ENCODE peak calls at places on chromosomes 4 and X, in four cellular contexts. O is Panc1, X is upper lobe of right lung, C is lower lobe of right lung. B is an unnamed sample.

GRCh38 chr4:55186123-55186522 is 60.7 kb upstream of the KDR start:
- DNase-seq in O (no peak), X (no peak), C (no peak), B (no peak)

GRCh38 chr4:40976343-40976742 is 226.6 kb downstream of the NSUN7 start:
- DNase-seq in O (no peak), X (no peak), C (no peak), B (no peak)

GRCh38 chrX:19602866-19603620 is 87.7 kb upstream of the MAP3K15 start:
- DNase-seq in O (no peak), X (no peak), C (no peak), B (no peak)

GRCh38 chrX:139930923-139931645 is 1.8 kb downstream of the ATP11C start:
- DNase-seq in O (no peak), X (peak; percentile 55), C (peak; percentile 37), B (peak; percentile 57)

GRCh38 chrX:107677501-107677901 is 49.2 kb downstream of the PRPS1 start:
- DNase-seq in O (no peak), X (no peak), C (no peak), B (peak; percentile 57)

GRCh38 chr4:119314356-119314755 is 7.6 kb downstream of the FABP2 start:
- DNase-seq in O (no peak), X (no peak), C (no peak), B (no peak)

GRCh38 chr4:52911684-52912294 is 49.7 kb downstream of the RASL11B start:
- DNase-seq in O (peak; percentile 46), X (peak; percentile 78), C (peak; percentile 75), B (peak; percentile 86)

GRCh38 chrX:39855748-39856129 is 242.0 kb downstream of the BCOR start:
- DNase-seq in O (no peak), X (no peak), C (no peak), B (no peak)

GRCh38 chrX:357693-358471 is 28.8 kb downstream of the PPP2R3B start:
- DNase-seq in O (no peak), X (peak; percentile 64), C (peak; percentile 47), B (no peak)

GRCh38 chr4:54929459-54929858 is 195.9 kb downstream of the KDR start:
- DNase-seq in O (no peak), X (no peak), C (no peak), B (no peak)

GRCh38 chrX:50471390-50471789 is 765 bp upstream of the DGKK start:
- DNase-seq in O (no peak), X (no peak), C (no peak), B (peak; percentile 25)

GRCh38 chr4:99651811-99652545 is 5.7 kb downstream of the C4orf54 start:
- DNase-seq in O (no peak), X (peak; percentile 57), C (peak; percentile 44), B (no peak)

GRCh38 chrX:77668391-77669237 is 117.4 kb downstream of the ATRX start:
- DNase-seq in O (peak; percentile 58), X (no peak), C (no peak), B (no peak)

GRCh38 chrX:150478496-150479492 is 89.6 kb upstream of the MTM1 start:
- DNase-seq in O (no peak), X (no peak), C (no peak), B (no peak)

GRCh38 chr4:38751341-38752043 is 31.3 kb downstream of the TLR10 start:
- DNase-seq in O (no peak), X (no peak), C (no peak), B (peak; percentile 29)

GRCh38 chr4:48237996-48238645 is 31.5 kb downstream of the TEC start:
- DNase-seq in O (no peak), X (no peak), C (no peak), B (no peak)

GRCh38 chr4:15003441-15003890 is 1.2 kb downstream of the CPEB2 start:
- DNase-seq in O (no peak), X (peak; percentile 85), C (peak; percentile 79), B (peak; percentile 83)

GRCh38 chr4:8303485-8304281 is 34.1 kb downstream of the HTRA3 start:
- DNase-seq in O (peak; percentile 51), X (no peak), C (no peak), B (no peak)

DNA sequence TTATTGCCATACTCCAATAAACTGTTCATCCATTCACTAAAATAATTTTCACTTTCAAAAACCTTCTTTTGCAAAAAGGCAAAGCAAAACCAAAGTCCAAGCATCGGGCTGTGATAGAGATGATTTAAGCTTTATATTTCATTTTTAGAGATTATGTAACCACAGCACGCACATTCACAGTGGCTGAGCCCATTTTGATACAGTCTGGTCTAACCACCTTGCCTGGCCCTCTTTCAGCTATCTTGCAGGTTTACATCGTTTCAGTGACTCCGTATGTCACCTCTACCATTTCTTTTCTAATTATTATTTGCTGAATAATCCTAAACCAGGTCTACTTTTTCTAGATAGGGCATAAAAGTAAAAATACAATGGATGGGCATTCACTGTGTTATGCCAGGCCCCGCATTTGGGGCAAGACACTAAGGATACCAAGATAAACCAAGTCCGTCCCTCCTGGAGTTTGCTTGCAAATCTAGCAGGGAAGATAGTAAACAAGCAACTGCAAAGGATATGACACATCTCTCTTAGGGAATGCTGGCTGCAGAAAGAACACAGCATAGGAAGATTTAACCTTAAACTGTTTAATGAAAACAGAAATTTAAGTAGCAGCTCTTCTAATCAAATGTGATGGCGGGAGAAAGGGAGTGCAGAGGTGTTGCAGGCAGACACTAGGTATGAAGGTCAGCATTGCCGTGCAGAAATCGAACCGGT is 1.7 kb downstream of the CASP3 start:
- DNase-seq in O (no peak), X (no peak), C (no peak), B (no peak)
- H3K4me1 ChIP-seq in O (peaks cover 12% of the 10 kb centered on the region), X (peaks cover 44% of the 10 kb centered on the region), C (peaks cover 41% of the 10 kb centered on the region), B (peaks cover 7% of the 10 kb centered on the region)

DNA sequence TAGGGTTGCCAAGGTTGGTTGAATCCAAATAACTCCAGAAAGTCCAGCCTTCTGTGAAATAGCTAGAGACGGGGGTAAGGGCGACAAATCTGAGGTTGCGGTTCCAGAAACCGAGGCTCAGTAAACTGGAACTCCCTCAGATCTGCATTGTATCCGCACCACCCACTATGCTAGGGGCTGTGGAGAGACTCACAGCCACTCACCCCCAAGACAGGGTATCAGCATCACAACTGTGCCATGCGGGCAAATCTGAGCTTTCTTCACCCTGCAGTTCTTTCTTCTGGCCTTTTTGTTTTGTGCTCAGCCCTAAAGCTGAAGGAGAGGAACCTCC is 581 bp downstream of the CA5B start:
- DNase-seq in O (no peak), X (no peak), C (no peak), B (no peak)
- H3K4me3 ChIP-seq in O (peak overlapping the region; percentile 51), X (peak overlapping the region; percentile 53), C (peak overlapping the region; percentile 60), B (peak overlapping the region; percentile 43)

GRCh38 chr4:147863808-147864472 is 132.1 kb downstream of the ARHGAP10 start:
- DNase-seq in O (no peak), X (no peak), C (no peak), B (no peak)
- H3K4me1 ChIP-seq in O (no peaks in the 10 kb centered on the region), X (no peaks in the 10 kb centered on the region), C (no peaks in the 10 kb centered on the region), B (peaks cover 3% of the 10 kb centered on the region)

GRCh38 chr4:2534904-2535385 is 1.5 kb upstream of the FAM193A start:
- DNase-seq in O (no peak), X (no peak), C (no peak), B (no peak)
- H3K4me3 ChIP-seq in O (peak overlapping the region; percentile 63), X (peak overlapping the region; percentile 81), C (peak overlapping the region; percentile 80), B (peak overlapping the region; percentile 74)

DNA sequence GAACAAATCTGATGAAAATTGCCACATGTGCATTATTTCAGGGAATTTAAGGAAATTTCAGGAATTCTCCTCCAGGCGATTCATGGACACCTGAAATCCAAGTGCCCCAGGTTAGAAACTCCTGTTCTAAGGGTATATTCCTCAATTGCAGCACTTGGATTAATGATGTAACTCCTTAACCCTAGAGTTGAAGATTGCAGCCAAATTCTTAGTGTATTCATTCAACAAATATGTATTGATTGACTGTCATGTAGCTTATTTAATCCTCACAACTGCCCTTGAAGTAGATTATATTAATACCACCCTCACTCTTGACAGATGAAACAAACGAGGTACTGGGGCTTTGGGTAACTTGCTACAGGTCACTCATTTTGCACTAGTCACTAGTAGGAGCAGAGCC is 11.3 kb downstream of the CETN2 start:
- DNase-seq in O (no peak), X (no peak), C (no peak), B (no peak)
- H3K4me1 ChIP-seq in O (no peaks in the 10 kb centered on the region), X (no peaks in the 10 kb centered on the region), C (no peaks in the 10 kb centered on the region), B (no peaks in the 10 kb centered on the region)

DNA sequence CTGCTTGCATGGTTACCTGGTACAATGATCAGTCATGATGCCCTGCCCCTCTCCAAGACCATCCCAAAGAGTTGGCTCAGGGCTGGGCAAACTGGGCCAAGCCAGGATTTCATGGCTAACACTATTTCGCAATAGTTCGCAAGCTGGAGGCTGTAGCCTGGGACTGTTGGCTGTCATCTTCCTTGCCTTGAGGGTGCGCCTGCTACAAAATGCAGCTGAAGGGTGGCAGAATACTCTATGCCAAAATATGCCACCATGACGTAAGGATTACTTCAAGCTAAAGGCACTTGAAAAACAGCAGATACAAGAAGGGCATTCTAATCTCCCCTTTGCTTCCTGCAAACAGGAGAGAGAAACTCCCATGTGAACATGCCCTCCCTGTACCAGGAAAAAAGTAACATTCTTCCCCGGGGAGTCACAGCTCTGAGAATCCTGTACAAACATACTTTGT is 21.0 kb downstream of the SAT1 start:
- DNase-seq in O (no peak), X (no peak), C (peak; percentile 45), B (peak; percentile 61)
- H3K4me3 ChIP-seq in O (no peak overlapping the region), X (no peak overlapping the region), C (no peak overlapping the region), B (no peak overlapping the region)

DNA sequence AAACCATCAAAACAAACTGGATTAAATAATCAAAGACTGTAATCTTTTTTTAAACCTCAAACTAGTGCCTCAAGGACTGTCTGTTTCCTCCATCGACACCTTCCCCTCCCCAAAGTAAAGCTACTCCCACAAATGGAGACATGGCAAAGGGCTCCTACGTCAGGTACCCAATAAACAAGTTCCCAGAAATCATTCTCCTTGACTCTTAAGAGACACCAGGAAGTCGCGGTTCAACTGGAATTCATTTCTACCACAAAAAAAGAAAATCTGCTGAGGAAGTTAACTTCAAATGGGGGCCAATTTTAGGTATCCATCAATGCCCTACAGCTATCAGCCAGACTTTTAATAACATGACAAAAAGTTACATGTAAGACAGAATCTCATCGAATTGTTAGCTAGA is 2.5 kb downstream of the RPS4X start:
- DNase-seq in O (no peak), X (no peak), C (no peak), B (no peak)
- H3K4me1 ChIP-seq in O (peaks cover 38% of the 10 kb centered on the region), X (peaks cover 5% of the 10 kb centered on the region), C (peaks cover 26% of the 10 kb centered on the region), B (no peaks in the 10 kb centered on the region)

DNA sequence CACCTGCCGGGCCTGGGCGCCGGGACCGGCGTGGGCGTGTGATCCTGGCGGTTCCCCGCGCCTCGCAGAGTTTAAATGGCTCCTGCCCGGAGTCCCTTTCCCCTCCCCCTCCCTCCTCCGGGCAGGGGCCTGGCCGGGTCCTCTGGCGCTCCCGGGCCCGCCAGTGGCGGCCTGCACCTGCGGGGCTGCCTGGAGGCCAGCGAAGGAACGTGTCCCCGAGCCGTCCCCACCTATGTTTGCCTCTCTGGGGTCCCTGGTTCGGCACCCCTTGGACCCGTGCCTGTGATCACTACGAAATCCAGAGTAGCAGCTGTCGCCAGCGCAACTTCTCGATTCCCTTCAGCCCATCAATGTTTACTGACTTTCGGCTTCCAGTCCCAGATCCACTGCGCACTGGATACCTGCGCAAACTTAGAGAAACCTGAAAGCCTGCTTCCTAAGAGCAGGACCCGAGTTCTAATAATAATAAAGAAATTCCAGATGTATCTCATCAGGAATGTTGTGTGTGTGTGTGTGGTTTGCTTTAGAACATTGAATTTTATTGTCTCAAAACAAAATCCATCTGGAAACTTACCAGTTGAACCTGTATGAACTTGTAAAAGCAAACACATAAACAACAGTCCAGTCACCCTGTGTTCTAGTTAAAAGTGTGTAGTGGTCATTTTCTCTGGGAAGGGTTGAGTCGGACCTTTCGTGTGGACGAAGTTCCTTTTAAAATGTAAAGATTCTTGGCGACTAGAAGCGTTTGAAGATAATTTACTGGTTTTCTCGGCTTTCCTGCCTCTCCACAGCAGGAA is 808 bp downstream of the SHROOM2 start:
- DNase-seq in O (no peak), X (peak; percentile 69), C (peak; percentile 44), B (peak; percentile 52)
- H3K4me3 ChIP-seq in O (peak overlapping the region; percentile 21), X (peak overlapping the region; percentile 56), C (peak overlapping the region; percentile 59), B (peak overlapping the region; percentile 90)